ENCODE peak calls at places on chromosomes 7 and 10, in four cellular contexts. Q is lower leg skin, M is RWPE1, I is A549. V is an unnamed sample.

GRCh38 chr7:81990395-81990794 is 220.5 kb upstream of the HGF start:
- DNase-seq in Q (no peak), M (peak; percentile 0), I (no peak), V (no peak)

GRCh38 chr7:121519548-121520521 is 123.7 kb upstream of the FAM3C start:
- DNase-seq in Q (no peak), M (no peak), I (no peak), V (no peak)

GRCh38 chr10:48670978-48671913 is 13.4 kb upstream of the WDFY4 start:
- DNase-seq in Q (no peak), M (no peak), I (no peak), V (no peak)

GRCh38 chr10:102419561-102420442 is 834 bp upstream of the FBXL15 start:
- DNase-seq in Q (no peak), M (peak; percentile 85), I (peak; percentile 51), V (no peak)

GRCh38 chr7:98215561-98216495 is 4.6 kb downstream of the BHLHA15 start:
- DNase-seq in Q (no peak), M (no peak), I (no peak), V (no peak)

GRCh38 chr7:145265180-145265579 is 429.3 kb upstream of the TPK1 start:
- DNase-seq in Q (no peak), M (no peak), I (no peak), V (no peak)

GRCh38 chr10:103493362-103493871 is at the start of gene NEURL1:
- DNase-seq in Q (no peak), M (no peak), I (no peak), V (no peak)

GRCh38 chr10:44206127-44206818 is 178.6 kb downstream of the CXCL12 start:
- DNase-seq in Q (no peak), M (no peak), I (no peak), V (no peak)

GRCh38 chr10:86306628-86307278 is 59.8 kb downstream of the GRID1 start:
- DNase-seq in Q (peak; percentile 28), M (peak; percentile 34), I (no peak), V (no peak)

GRCh38 chr7:36487756-36488336 is 98.2 kb downstream of the ANLN start:
- DNase-seq in Q (no peak), M (peak; percentile 60), I (peak; percentile 71), V (no peak)

GRCh38 chr7:103524042-103524907 is 78.3 kb upstream of the SLC26A5 start:
- DNase-seq in Q (no peak), M (peak; percentile 17), I (peak; percentile 45), V (no peak)

GRCh38 chr7:117489435-117489834 is 9.6 kb downstream of the CFTR start:
- DNase-seq in Q (no peak), M (no peak), I (no peak), V (no peak)

GRCh38 chr10:103278862-103279298 is 1.9 kb downstream of the INA start:
- DNase-seq in Q (no peak), M (peak; percentile 48), I (peak; percentile 60), V (no peak)

GRCh38 chr7:18637516-18637915 is 142.0 kb downstream of the HDAC9 start:
- DNase-seq in Q (no peak), M (no peak), I (no peak), V (no peak)

GRCh38 chr10:95245425-95246055 is 45.3 kb downstream of the PDLIM1 start:
- DNase-seq in Q (no peak), M (no peak), I (no peak), V (no peak)

GRCh38 chr10:42491001-42491592 is 147.3 kb downstream of the ZNF33B start:
- DNase-seq in Q (no peak), M (peak; percentile 7), I (no peak), V (no peak)

GRCh38 chr10:13448216-13448615 is 80.6 kb downstream of the BEND7 start:
- DNase-seq in Q (no peak), M (no peak), I (no peak), V (no peak)

GRCh38 chr10:33055636-33056035 is 97.6 kb upstream of the ITGB1 start:
- DNase-seq in Q (no peak), M (no peak), I (no peak), V (no peak)

GRCh38 chr10:24552346-24553016 is 171.2 kb downstream of the ARHGAP21 start:
- DNase-seq in Q (peak; percentile 87), M (peak; percentile 75), I (peak; percentile 58), V (no peak)
- TF ChIP-seq CTCF in Q (no peak), M (peak; percentile 10), I (no peak), V (no peak)

GRCh38 chr10:91787258-91787657 is 11.0 kb upstream of the TNKS2 start:
- DNase-seq in Q (no peak), M (no peak), I (no peak), V (no peak)

GRCh38 chr10:91782539-91782938 is 15.7 kb upstream of the TNKS2 start:
- DNase-seq in Q (no peak), M (no peak), I (no peak), V (no peak)

GRCh38 chr10:91785851-91786250 is 12.4 kb upstream of the TNKS2 start:
- DNase-seq in Q (no peak), M (no peak), I (no peak), V (no peak)

GRCh38 chr10:91788527-91788926 is 9.7 kb upstream of the TNKS2 start:
- DNase-seq in Q (no peak), M (no peak), I (no peak), V (no peak)

DNA sequence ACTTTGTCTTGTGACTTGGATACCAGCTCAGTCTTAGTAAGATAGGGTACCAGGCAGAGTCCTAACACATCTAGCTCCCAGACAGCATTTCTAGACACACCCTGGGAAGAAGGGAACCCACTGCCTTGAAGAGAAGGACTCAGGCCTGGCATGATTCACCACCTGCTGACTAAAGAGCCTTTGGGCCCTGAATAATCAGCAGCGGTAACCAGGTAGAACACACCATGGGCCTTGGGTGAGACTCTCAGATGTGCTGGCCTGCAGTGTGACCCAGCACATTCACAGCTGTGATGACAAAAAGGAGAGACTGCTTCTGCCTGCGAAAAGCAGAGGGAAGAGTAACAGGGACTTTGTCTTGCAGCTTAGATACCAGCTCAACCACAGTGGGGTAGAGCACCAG is 10.4 kb upstream of the TNKS2 start:
- DNase-seq in Q (no peak), M (peak; percentile 45), I (no peak), V (no peak)
- TF ChIP-seq CTCF in Q (no peak), M (no peak), I (no peak), V (no peak)

GRCh38 chr10:131899695-131900349 is 986 bp upstream of the PPP2R2D start:
- DNase-seq in Q (no peak), M (no peak), I (no peak), V (no peak)
- TF ChIP-seq CTCF in Q (no peak), M (no peak), I (no peak), V (no peak)

DNA sequence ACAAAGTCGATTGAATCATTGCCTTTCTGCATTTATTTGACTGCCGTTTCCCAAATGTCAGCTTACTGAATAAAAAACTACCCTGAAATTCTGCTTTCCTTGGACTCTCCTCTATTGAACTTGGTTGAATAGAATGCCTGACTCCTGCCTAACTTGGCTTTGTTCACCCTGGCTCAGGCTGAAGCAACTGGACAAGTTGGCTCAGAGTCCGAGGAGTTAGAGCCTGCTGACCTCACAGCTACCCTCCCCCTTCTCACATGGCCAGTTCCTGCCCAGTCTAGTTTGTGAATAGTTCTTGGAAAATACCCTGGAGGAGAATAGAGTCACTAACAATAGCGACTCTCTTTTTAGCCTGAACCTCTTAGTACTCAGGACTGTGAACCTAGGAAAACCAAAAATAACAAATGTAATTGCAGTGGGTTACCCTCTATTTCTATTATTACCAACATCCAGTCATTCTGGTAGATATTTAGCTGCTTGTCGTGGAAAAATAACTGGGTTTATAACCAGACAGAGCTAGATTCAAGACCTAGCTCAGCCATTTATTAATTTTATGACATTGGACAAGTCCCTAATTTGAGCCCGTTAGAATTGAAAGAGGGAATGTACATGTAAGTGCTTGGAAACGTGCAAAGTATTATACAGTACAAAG is 17.3 kb upstream of the NRBF2 start:
- DNase-seq in Q (peak; percentile 89), M (peak; percentile 77), I (peak; percentile 39), V (peak; percentile 48)
- TF ChIP-seq CTCF in Q (no peak), M (no peak), I (no peak), V (no peak)

GRCh38 chr7:157431951-157432540 is 95.2 kb downstream of the DNAJB6 start:
- DNase-seq in Q (peak; percentile 70), M (no peak), I (no peak), V (no peak)
- TF ChIP-seq CTCF in Q (no peak), M (no peak), I (no peak), V (no peak)

GRCh38 chr10:115958043-115958442 is 315.0 kb downstream of the GFRA1 start:
- DNase-seq in Q (no peak), M (no peak), I (no peak), V (no peak)

GRCh38 chr10:115969591-115969990 is 303.4 kb downstream of the GFRA1 start:
- DNase-seq in Q (no peak), M (no peak), I (no peak), V (no peak)

GRCh38 chr10:115968236-115968635 is 304.8 kb downstream of the GFRA1 start:
- DNase-seq in Q (no peak), M (no peak), I (no peak), V (no peak)

GRCh38 chr10:115964827-115965226 is 308.2 kb downstream of the GFRA1 start:
- DNase-seq in Q (no peak), M (no peak), I (no peak), V (no peak)

GRCh38 chr10:115963848-115964247 is 309.2 kb downstream of the GFRA1 start:
- DNase-seq in Q (no peak), M (no peak), I (no peak), V (no peak)
- TF ChIP-seq CTCF in Q (no peak), M (no peak), I (peak; percentile 12), V (no peak)

GRCh38 chr7:12517451-12517850 is 53.1 kb upstream of the SCIN start:
- DNase-seq in Q (no peak), M (no peak), I (no peak), V (no peak)
- TF ChIP-seq CTCF in Q (no peak), M (no peak), I (no peak), V (no peak)

DNA sequence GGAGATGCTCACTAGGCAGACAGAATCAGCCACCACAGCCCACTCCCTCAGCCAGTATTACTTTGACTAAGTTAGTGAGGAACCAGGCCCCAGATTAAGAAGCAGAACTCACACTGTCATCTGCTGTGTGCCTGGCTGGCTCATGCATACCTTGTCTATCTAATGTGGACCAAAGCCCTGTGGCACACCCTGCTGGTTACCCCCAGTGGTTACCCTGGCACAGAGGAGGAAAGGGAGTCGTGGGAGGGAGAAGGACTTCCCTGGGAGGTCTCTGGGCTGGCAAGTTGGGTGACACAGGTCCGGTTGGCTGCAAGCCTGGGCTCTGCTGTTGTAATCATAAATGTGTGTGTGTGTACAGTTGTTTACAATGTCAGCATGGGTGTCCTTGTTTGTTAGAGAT is 7.5 kb upstream of the SH2D4B start:
- DNase-seq in Q (no peak), M (peak; percentile 62), I (peak; percentile 79), V (no peak)
- TF ChIP-seq CTCF in Q (no peak), M (no peak), I (peak; percentile 63), V (no peak)

GRCh38 chr10:21171197-21171935 is 274.3 kb upstream of the NEBL start:
- DNase-seq in Q (no peak), M (no peak), I (no peak), V (no peak)
- TF ChIP-seq CTCF in Q (no peak), M (no peak), I (no peak), V (no peak)

GRCh38 chr7:40489844-40490602 is 355.2 kb downstream of the SUGCT start:
- DNase-seq in Q (no peak), M (no peak), I (no peak), V (no peak)
- TF ChIP-seq CTCF in Q (no peak), M (no peak), I (no peak), V (no peak)

V was measured in omental fat pad.